ENCODE peak calls at places on chromosome 20, in ten cellular contexts. S is GM13977; C is sciatic nerve; Z is nephron progenitor cell; H is amygdala; L is CD4-positive, alpha-beta memory T cell; K is activated T-helper 1 cell treated with anti-CD3 and anti-CD28 coated beads, Interleukin-2, amount 50 U/mL, for 16 hours; X is mucosa of descending colon; I is fibroblast of lung; W is DMS79 treated with DMSO at 0.1 percent for 48 hours. G is an unnamed sample.
A peak's percentile ranks its signal among the peaks of the same experiment; 100 is the strongest.

GRCh38 chr20:57749131-57749690 is 39.4 kb upstream of the PMEPA1 start:
- DNase-seq in S (no peak), C (no peak), Z (no peak), H (no peak), L (no peak), K (no peak), X (no peak), I (no peak), W (no peak), G (no peak)

GRCh38 chr20:63377256-63378114 is 16.3 kb upstream of the CHRNA4 start:
- DNase-seq in S (no peak), C (no peak), Z (peak; percentile 88), H (no peak), L (no peak), K (no peak), X (no peak), I (peak; percentile 5), W (peak; percentile 76), G (no peak)

GRCh38 chr20:22583773-22584629 is at the start of gene FOXA2:
- DNase-seq in S (no peak), C (no peak), Z (peak; percentile 42), H (no peak), L (no peak), K (no peak), X (peak; percentile 86), I (no peak), W (no peak), G (no peak)

GRCh38 chr20:20181322-20181721 is 129.0 kb downstream of the CFAP61 start:
- DNase-seq in S (no peak), C (no peak), Z (no peak), H (no peak), L (no peak), K (no peak), X (no peak), I (no peak), W (no peak), G (no peak)

GRCh38 chr20:5181955-5182354 is 55.1 kb downstream of the CDS2 start:
- DNase-seq in S (no peak), C (no peak), Z (no peak), H (no peak), L (no peak), K (no peak), X (no peak), I (peak; percentile 79), W (no peak), G (peak; percentile 8)

GRCh38 chr20:58626076-58626475 is 25.0 kb upstream of the STX16 start:
- DNase-seq in S (no peak), C (no peak), Z (no peak), H (no peak), L (no peak), K (no peak), X (no peak), I (no peak), W (no peak), G (no peak)

GRCh38 chr20:43954704-43955243 is 40.1 kb downstream of the TOX2 start:
- DNase-seq in S (no peak), C (no peak), Z (no peak), H (no peak), L (no peak), K (no peak), X (no peak), I (peak; percentile 77), W (no peak), G (no peak)

GRCh38 chr20:13059398-13060136 is 50.8 kb downstream of the SPTLC3 start:
- DNase-seq in S (no peak), C (no peak), Z (no peak), H (no peak), L (no peak), K (no peak), X (no peak), I (no peak), W (no peak), G (no peak)

GRCh38 chr20:53668981-53669380 is 75.3 kb upstream of the ZNF217 start:
- DNase-seq in S (no peak), C (no peak), Z (no peak), H (no peak), L (no peak), K (no peak), X (peak; percentile 74), I (no peak), W (no peak), G (no peak)

GRCh38 chr20:47454298-47455132 is 47.2 kb upstream of the NCOA3 start:
- DNase-seq in S (no peak), C (no peak), Z (no peak), H (no peak), L (no peak), K (no peak), X (no peak), I (no peak), W (no peak), G (no peak)

GRCh38 chr20:46324960-46325703 is 16.8 kb upstream of the CDH22 start:
- DNase-seq in S (no peak), C (no peak), Z (no peak), H (no peak), L (no peak), K (no peak), X (no peak), I (peak; percentile 23), W (no peak), G (no peak)

GRCh38 chr20:11556410-11556809 is 361.3 kb upstream of the BTBD3 start:
- DNase-seq in S (no peak), C (no peak), Z (no peak), H (no peak), L (no peak), K (no peak), X (no peak), I (no peak), W (peak; percentile 10), G (no peak)

GRCh38 chr20:50194831-50195523 is 4.3 kb downstream of the CEBPB start:
- DNase-seq in S (no peak), C (no peak), Z (no peak), H (no peak), L (no peak), K (no peak), X (no peak), I (peak; percentile 58), W (no peak), G (no peak)

GRCh38 chr20:50320910-50321796 is 130.5 kb downstream of the CEBPB start:
- DNase-seq in S (no peak), C (peak; percentile 92), Z (peak; percentile 82), H (no peak), L (no peak), K (no peak), X (peak; percentile 85), I (peak; percentile 91), W (no peak), G (peak; percentile 92)

GRCh38 chr20:37358366-37359150 is 12.6 kb downstream of the SRC start:
- DNase-seq in S (no peak), C (no peak), Z (no peak), H (no peak), L (no peak), K (no peak), X (no peak), I (no peak), W (no peak), G (peak; percentile 77)

GRCh38 chr20:41048475-41049242 is 20.0 kb downstream of the TOP1 start:
- DNase-seq in S (no peak), C (no peak), Z (no peak), H (no peak), L (no peak), K (no peak), X (no peak), I (no peak), W (no peak), G (no peak)

GRCh38 chr20:8903655-8904605 is 165.0 kb upstream of the PLCB4 start:
- DNase-seq in S (no peak), C (no peak), Z (no peak), H (no peak), L (no peak), K (no peak), X (no peak), I (no peak), W (no peak), G (no peak)

GRCh38 chr20:38231786-38232130 is 28.8 kb downstream of the KIAA1755 start:
- DNase-seq in S (no peak), C (no peak), Z (no peak), H (no peak), L (no peak), K (no peak), X (no peak), I (peak; percentile 45), W (no peak), G (no peak)

GRCh38 chr20:57941572-57942381 is 232.0 kb upstream of the PMEPA1 start:
- DNase-seq in S (no peak), C (no peak), Z (peak; percentile 37), H (no peak), L (no peak), K (no peak), X (peak; percentile 39), I (no peak), W (no peak), G (no peak)

GRCh38 chr20:51930775-51931174 is 128.5 kb upstream of the SALL4 start:
- DNase-seq in S (no peak), C (no peak), Z (no peak), H (no peak), L (no peak), K (no peak), X (no peak), I (peak; percentile 72), W (no peak), G (peak; percentile 72)

GRCh38 chr20:32037929-32038328 is 14.1 kb upstream of the HCK start:
- DNase-seq in S (no peak), C (no peak), Z (no peak), H (no peak), L (no peak), K (no peak), X (no peak), I (peak; percentile 62), W (no peak), G (peak; percentile 32)

GRCh38 chr20:62914970-62915457 is 11.3 kb downstream of the DIDO1 start:
- DNase-seq in S (no peak), C (no peak), Z (peak; percentile 58), H (no peak), L (peak; percentile 47), K (no peak), X (no peak), I (peak; percentile 39), W (no peak), G (no peak)

GRCh38 chr20:13037727-13038126 is 29.0 kb downstream of the SPTLC3 start:
- DNase-seq in S (no peak), C (no peak), Z (no peak), H (no peak), L (no peak), K (no peak), X (no peak), I (no peak), W (no peak), G (no peak)

GRCh38 chr20:13261460-13262301 is 40.6 kb downstream of the ISM1 start:
- DNase-seq in S (peak; percentile 55), C (no peak), Z (peak; percentile 67), H (no peak), L (peak; percentile 63), K (peak; percentile 53), X (peak; percentile 52), I (peak; percentile 62), W (no peak), G (peak; percentile 25)

GRCh38 chr20:58718121-58718563 is 25.5 kb downstream of the NPEPL1 start:
- DNase-seq in S (no peak), C (peak; percentile 42), Z (no peak), H (no peak), L (no peak), K (no peak), X (peak; percentile 18), I (no peak), W (no peak), G (no peak)

GRCh38 chr20:57426156-57426769 is 35.1 kb downstream of the RBM38 start:
- DNase-seq in S (no peak), C (no peak), Z (no peak), H (no peak), L (no peak), K (no peak), X (no peak), I (no peak), W (no peak), G (no peak)

GRCh38 chr20:13170771-13171170 is 50.3 kb upstream of the ISM1 start:
- DNase-seq in S (no peak), C (no peak), Z (no peak), H (no peak), L (no peak), K (no peak), X (no peak), I (no peak), W (no peak), G (no peak)

GRCh38 chr20:50195524-50196120 is 5.0 kb downstream of the CEBPB start:
- DNase-seq in S (no peak), C (no peak), Z (no peak), H (no peak), L (no peak), K (no peak), X (no peak), I (no peak), W (no peak), G (no peak)

G was measured in foreskin keratinocyte.